ENCODE peak calls at places on chromosomes 13 and 19, in nine cellular contexts. One of them, this sample, is unnamed.

GRCh38 chr13:35549481-35549880 is 73.0 kb upstream of the MAB21L1 start:
- DNase-seq in germinal center: no peak
- DNase-seq in activated CD8-positive, alpha-beta memory T cell treated with anti-CD3 and anti-CD28 coated beads, Interleukin-2, amount 50 U/mL, for 48 hours: no peak
- DNase-seq in lower lobe of right lung: no peak
- DNase-seq in left kidney: no peak
- DNase-seq in NCI-H510A treated with DMSO at 0.1 percent for 48 hours: no peak
- DNase-seq in T follicular helper cell: no peak
- DNase-seq in GM04503: peak; percentile 49
- DNase-seq in frontal cortex: no peak
- DNase-seq in this sample: no peak

GRCh38 chr13:112908342-112908741 is 60.7 kb upstream of the MCF2L start:
- DNase-seq in lower lobe of right lung: no peak
- DNase-seq in NCI-H510A treated with DMSO at 0.1 percent for 48 hours: no peak
- DNase-seq in GM04503: no peak
- DNase-seq in frontal cortex: no peak
- DNase-seq in T follicular helper cell: no peak
- DNase-seq in germinal center: peak; percentile 68
- DNase-seq in left kidney: no peak
- DNase-seq in activated CD8-positive, alpha-beta memory T cell treated with anti-CD3 and anti-CD28 coated beads, Interleukin-2, amount 50 U/mL, for 48 hours: no peak
- DNase-seq in this sample: no peak

GRCh38 chr19:2495130-2495641 is 19.3 kb downstream of the GADD45B start:
- DNase-seq in germinal center: no peak
- DNase-seq in left kidney: peak; percentile 56
- DNase-seq in GM04503: no peak
- DNase-seq in NCI-H510A treated with DMSO at 0.1 percent for 48 hours: no peak
- DNase-seq in frontal cortex: peak; percentile 55
- DNase-seq in T follicular helper cell: no peak
- DNase-seq in lower lobe of right lung: peak; percentile 92
- DNase-seq in activated CD8-positive, alpha-beta memory T cell treated with anti-CD3 and anti-CD28 coated beads, Interleukin-2, amount 50 U/mL, for 48 hours: no peak
- DNase-seq in this sample: no peak

GRCh38 chr19:1852729-1853128 is 4.4 kb upstream of the REXO1 start:
- DNase-seq in NCI-H510A treated with DMSO at 0.1 percent for 48 hours: no peak
- DNase-seq in germinal center: no peak
- DNase-seq in GM04503: no peak
- DNase-seq in frontal cortex: no peak
- DNase-seq in T follicular helper cell: no peak
- DNase-seq in left kidney: no peak
- DNase-seq in lower lobe of right lung: no peak
- DNase-seq in activated CD8-positive, alpha-beta memory T cell treated with anti-CD3 and anti-CD28 coated beads, Interleukin-2, amount 50 U/mL, for 48 hours: no peak
- DNase-seq in this sample: no peak

GRCh38 chr13:24709186-24709913 is 29.1 kb downstream of the ATP12A start:
- DNase-seq in GM04503: no peak
- DNase-seq in NCI-H510A treated with DMSO at 0.1 percent for 48 hours: no peak
- DNase-seq in T follicular helper cell: peak; percentile 37
- DNase-seq in left kidney: no peak
- DNase-seq in frontal cortex: no peak
- DNase-seq in germinal center: no peak
- DNase-seq in lower lobe of right lung: no peak
- DNase-seq in activated CD8-positive, alpha-beta memory T cell treated with anti-CD3 and anti-CD28 coated beads, Interleukin-2, amount 50 U/mL, for 48 hours: peak; percentile 77
- DNase-seq in this sample: peak; percentile 54

GRCh38 chr19:29685326-29685725 is 20.1 kb downstream of the PLEKHF1 start:
- DNase-seq in NCI-H510A treated with DMSO at 0.1 percent for 48 hours: no peak
- DNase-seq in T follicular helper cell: no peak
- DNase-seq in left kidney: no peak
- DNase-seq in germinal center: no peak
- DNase-seq in GM04503: no peak
- DNase-seq in frontal cortex: no peak
- DNase-seq in activated CD8-positive, alpha-beta memory T cell treated with anti-CD3 and anti-CD28 coated beads, Interleukin-2, amount 50 U/mL, for 48 hours: no peak
- DNase-seq in lower lobe of right lung: no peak
- DNase-seq in this sample: no peak

GRCh38 chr19:34578173-34578572 is 96.6 kb downstream of the WTIP start:
- DNase-seq in left kidney: no peak
- DNase-seq in GM04503: no peak
- DNase-seq in T follicular helper cell: no peak
- DNase-seq in lower lobe of right lung: no peak
- DNase-seq in germinal center: no peak
- DNase-seq in frontal cortex: no peak
- DNase-seq in activated CD8-positive, alpha-beta memory T cell treated with anti-CD3 and anti-CD28 coated beads, Interleukin-2, amount 50 U/mL, for 48 hours: no peak
- DNase-seq in NCI-H510A treated with DMSO at 0.1 percent for 48 hours: no peak
- DNase-seq in this sample: no peak

GRCh38 chr13:29538625-29538976 is 56.9 kb downstream of the SLC7A1 start:
- DNase-seq in NCI-H510A treated with DMSO at 0.1 percent for 48 hours: no peak
- DNase-seq in germinal center: no peak
- DNase-seq in lower lobe of right lung: no peak
- DNase-seq in left kidney: no peak
- DNase-seq in GM04503: no peak
- DNase-seq in activated CD8-positive, alpha-beta memory T cell treated with anti-CD3 and anti-CD28 coated beads, Interleukin-2, amount 50 U/mL, for 48 hours: no peak
- DNase-seq in frontal cortex: no peak
- DNase-seq in T follicular helper cell: no peak
- DNase-seq in this sample: no peak

GRCh38 chr19:12868540-12869112 is 12.6 kb downstream of the DNASE2 start:
- DNase-seq in activated CD8-positive, alpha-beta memory T cell treated with anti-CD3 and anti-CD28 coated beads, Interleukin-2, amount 50 U/mL, for 48 hours: no peak
- DNase-seq in NCI-H510A treated with DMSO at 0.1 percent for 48 hours: no peak
- DNase-seq in lower lobe of right lung: no peak
- DNase-seq in GM04503: no peak
- DNase-seq in germinal center: peak; percentile 78
- DNase-seq in T follicular helper cell: no peak
- DNase-seq in left kidney: no peak
- DNase-seq in frontal cortex: no peak
- DNase-seq in this sample: no peak

GRCh38 chr13:95122063-95122462 is 179.2 kb downstream of the ABCC4 start:
- DNase-seq in NCI-H510A treated with DMSO at 0.1 percent for 48 hours: no peak
- DNase-seq in left kidney: no peak
- DNase-seq in GM04503: no peak
- DNase-seq in T follicular helper cell: no peak
- DNase-seq in lower lobe of right lung: no peak
- DNase-seq in frontal cortex: no peak
- DNase-seq in germinal center: no peak
- DNase-seq in activated CD8-positive, alpha-beta memory T cell treated with anti-CD3 and anti-CD28 coated beads, Interleukin-2, amount 50 U/mL, for 48 hours: no peak
- DNase-seq in this sample: no peak

GRCh38 chr13:45102136-45102802 is 18.0 kb upstream of the GTF2F2 start:
- DNase-seq in frontal cortex: peak; percentile 47
- DNase-seq in activated CD8-positive, alpha-beta memory T cell treated with anti-CD3 and anti-CD28 coated beads, Interleukin-2, amount 50 U/mL, for 48 hours: peak; percentile 3
- DNase-seq in germinal center: no peak
- DNase-seq in T follicular helper cell: no peak
- DNase-seq in GM04503: no peak
- DNase-seq in left kidney: peak; percentile 34
- DNase-seq in NCI-H510A treated with DMSO at 0.1 percent for 48 hours: no peak
- DNase-seq in lower lobe of right lung: no peak
- DNase-seq in this sample: no peak

GRCh38 chr19:8578642-8579265 is 1.5 kb upstream of the MYO1F start:
- DNase-seq in activated CD8-positive, alpha-beta memory T cell treated with anti-CD3 and anti-CD28 coated beads, Interleukin-2, amount 50 U/mL, for 48 hours: peak; percentile 94
- DNase-seq in left kidney: peak; percentile 83
- DNase-seq in T follicular helper cell: peak; percentile 68
- DNase-seq in lower lobe of right lung: peak; percentile 81
- DNase-seq in germinal center: peak; percentile 82
- DNase-seq in NCI-H510A treated with DMSO at 0.1 percent for 48 hours: peak; percentile 51
- DNase-seq in GM04503: no peak
- DNase-seq in frontal cortex: no peak
- DNase-seq in this sample: no peak

GRCh38 chr13:29472317-29472961 is 123.0 kb downstream of the SLC7A1 start:
- DNase-seq in left kidney: peak; percentile 72
- DNase-seq in lower lobe of right lung: no peak
- DNase-seq in GM04503: no peak
- DNase-seq in frontal cortex: no peak
- DNase-seq in T follicular helper cell: peak; percentile 18
- DNase-seq in NCI-H510A treated with DMSO at 0.1 percent for 48 hours: peak; percentile 16
- DNase-seq in germinal center: peak; percentile 65
- DNase-seq in activated CD8-positive, alpha-beta memory T cell treated with anti-CD3 and anti-CD28 coated beads, Interleukin-2, amount 50 U/mL, for 48 hours: peak; percentile 74
- DNase-seq in this sample: no peak

GRCh38 chr19:29400917-29401711 is 124.7 kb upstream of the VSTM2B start:
- DNase-seq in activated CD8-positive, alpha-beta memory T cell treated with anti-CD3 and anti-CD28 coated beads, Interleukin-2, amount 50 U/mL, for 48 hours: no peak
- DNase-seq in germinal center: no peak
- DNase-seq in GM04503: no peak
- DNase-seq in NCI-H510A treated with DMSO at 0.1 percent for 48 hours: no peak
- DNase-seq in T follicular helper cell: no peak
- DNase-seq in lower lobe of right lung: no peak
- DNase-seq in left kidney: peak; percentile 88
- DNase-seq in frontal cortex: no peak
- DNase-seq in this sample: no peak

GRCh38 chr13:46577656-46578589 is 25.0 kb downstream of the LRCH1 start:
- DNase-seq in germinal center: no peak
- DNase-seq in NCI-H510A treated with DMSO at 0.1 percent for 48 hours: no peak
- DNase-seq in frontal cortex: no peak
- DNase-seq in left kidney: no peak
- DNase-seq in GM04503: no peak
- DNase-seq in lower lobe of right lung: no peak
- DNase-seq in T follicular helper cell: no peak
- DNase-seq in activated CD8-positive, alpha-beta memory T cell treated with anti-CD3 and anti-CD28 coated beads, Interleukin-2, amount 50 U/mL, for 48 hours: no peak
- DNase-seq in this sample: no peak

GRCh38 chr13:108816381-108816780 is 187.0 kb downstream of the MYO16 start:
- DNase-seq in GM04503: no peak
- DNase-seq in T follicular helper cell: no peak
- DNase-seq in left kidney: peak; percentile 15
- DNase-seq in activated CD8-positive, alpha-beta memory T cell treated with anti-CD3 and anti-CD28 coated beads, Interleukin-2, amount 50 U/mL, for 48 hours: no peak
- DNase-seq in NCI-H510A treated with DMSO at 0.1 percent for 48 hours: no peak
- DNase-seq in lower lobe of right lung: no peak
- DNase-seq in frontal cortex: no peak
- DNase-seq in germinal center: no peak
- DNase-seq in this sample: no peak

GRCh38 chr19:33492090-33492489 is 29.5 kb downstream of the PEPD start:
- DNase-seq in germinal center: no peak
- DNase-seq in lower lobe of right lung: peak; percentile 11
- DNase-seq in T follicular helper cell: no peak
- DNase-seq in GM04503: no peak
- DNase-seq in frontal cortex: no peak
- DNase-seq in activated CD8-positive, alpha-beta memory T cell treated with anti-CD3 and anti-CD28 coated beads, Interleukin-2, amount 50 U/mL, for 48 hours: no peak
- DNase-seq in left kidney: no peak
- DNase-seq in NCI-H510A treated with DMSO at 0.1 percent for 48 hours: no peak
- DNase-seq in this sample: peak; percentile 52

GRCh38 chr19:6103217-6103644 is 7.1 kb downstream of the RFX2 start:
- DNase-seq in activated CD8-positive, alpha-beta memory T cell treated with anti-CD3 and anti-CD28 coated beads, Interleukin-2, amount 50 U/mL, for 48 hours: no peak
- DNase-seq in NCI-H510A treated with DMSO at 0.1 percent for 48 hours: no peak
- DNase-seq in lower lobe of right lung: peak; percentile 71
- DNase-seq in germinal center: no peak
- DNase-seq in left kidney: no peak
- DNase-seq in frontal cortex: no peak
- DNase-seq in GM04503: peak; percentile 97
- DNase-seq in T follicular helper cell: no peak
- DNase-seq in this sample: no peak

GRCh38 chr13:40181203-40181845 is 485.1 kb downstream of the FOXO1 start:
- DNase-seq in NCI-H510A treated with DMSO at 0.1 percent for 48 hours: peak; percentile 3
- DNase-seq in lower lobe of right lung: no peak
- DNase-seq in frontal cortex: no peak
- DNase-seq in GM04503: no peak
- DNase-seq in germinal center: no peak
- DNase-seq in T follicular helper cell: no peak
- DNase-seq in activated CD8-positive, alpha-beta memory T cell treated with anti-CD3 and anti-CD28 coated beads, Interleukin-2, amount 50 U/mL, for 48 hours: no peak
- DNase-seq in left kidney: no peak
- DNase-seq in this sample: no peak

GRCh38 chr13:77176350-77176749 is 149.4 kb upstream of the FBXL3 start:
- DNase-seq in frontal cortex: no peak
- DNase-seq in lower lobe of right lung: no peak
- DNase-seq in NCI-H510A treated with DMSO at 0.1 percent for 48 hours: no peak
- DNase-seq in GM04503: no peak
- DNase-seq in left kidney: no peak
- DNase-seq in T follicular helper cell: no peak
- DNase-seq in germinal center: no peak
- DNase-seq in activated CD8-positive, alpha-beta memory T cell treated with anti-CD3 and anti-CD28 coated beads, Interleukin-2, amount 50 U/mL, for 48 hours: no peak
- DNase-seq in this sample: no peak

GRCh38 chr19:13154241-13154778 is 4.1 kb downstream of the IER2 start:
- DNase-seq in GM04503: peak; percentile 71
- DNase-seq in NCI-H510A treated with DMSO at 0.1 percent for 48 hours: peak; percentile 47
- DNase-seq in left kidney: peak; percentile 95
- DNase-seq in activated CD8-positive, alpha-beta memory T cell treated with anti-CD3 and anti-CD28 coated beads, Interleukin-2, amount 50 U/mL, for 48 hours: peak; percentile 85
- DNase-seq in T follicular helper cell: no peak
- DNase-seq in germinal center: peak; percentile 34
- DNase-seq in lower lobe of right lung: peak; percentile 98
- DNase-seq in frontal cortex: no peak
- DNase-seq in this sample: no peak

GRCh38 chr13:91904597-91904996 is 506.2 kb downstream of the GPC5 start:
- DNase-seq in NCI-H510A treated with DMSO at 0.1 percent for 48 hours: no peak
- DNase-seq in left kidney: no peak
- DNase-seq in T follicular helper cell: no peak
- DNase-seq in frontal cortex: no peak
- DNase-seq in lower lobe of right lung: no peak
- DNase-seq in activated CD8-positive, alpha-beta memory T cell treated with anti-CD3 and anti-CD28 coated beads, Interleukin-2, amount 50 U/mL, for 48 hours: no peak
- DNase-seq in germinal center: no peak
- DNase-seq in GM04503: no peak
- DNase-seq in this sample: no peak

GRCh38 chr13:113554333-113554700 is 30.2 kb upstream of the TFDP1 start:
- DNase-seq in NCI-H510A treated with DMSO at 0.1 percent for 48 hours: no peak
- DNase-seq in activated CD8-positive, alpha-beta memory T cell treated with anti-CD3 and anti-CD28 coated beads, Interleukin-2, amount 50 U/mL, for 48 hours: peak; percentile 12
- DNase-seq in lower lobe of right lung: no peak
- DNase-seq in germinal center: no peak
- DNase-seq in T follicular helper cell: no peak
- DNase-seq in frontal cortex: no peak
- DNase-seq in GM04503: no peak
- DNase-seq in left kidney: no peak
- DNase-seq in this sample: no peak

GRCh38 chr19:10408511-10409291 is 5.4 kb upstream of the CDC37 start:
- DNase-seq in activated CD8-positive, alpha-beta memory T cell treated with anti-CD3 and anti-CD28 coated beads, Interleukin-2, amount 50 U/mL, for 48 hours: peak; percentile 81
- DNase-seq in NCI-H510A treated with DMSO at 0.1 percent for 48 hours: no peak
- DNase-seq in left kidney: no peak
- DNase-seq in germinal center: peak; percentile 69
- DNase-seq in frontal cortex: no peak
- DNase-seq in T follicular helper cell: no peak
- DNase-seq in lower lobe of right lung: peak; percentile 84
- DNase-seq in GM04503: no peak
- DNase-seq in this sample: no peak

GRCh38 chr19:35908977-35909683 is 1.0 kb upstream of the TYROBP start:
- DNase-seq in germinal center: peak; percentile 90
- DNase-seq in GM04503: no peak
- DNase-seq in T follicular helper cell: no peak
- DNase-seq in lower lobe of right lung: peak; percentile 93
- DNase-seq in NCI-H510A treated with DMSO at 0.1 percent for 48 hours: no peak
- DNase-seq in left kidney: peak; percentile 29
- DNase-seq in frontal cortex: no peak
- DNase-seq in activated CD8-positive, alpha-beta memory T cell treated with anti-CD3 and anti-CD28 coated beads, Interleukin-2, amount 50 U/mL, for 48 hours: no peak
- DNase-seq in this sample: no peak

GRCh38 chr19:10964903-10965302 is 4.1 kb downstream of the SMARCA4 start:
- DNase-seq in T follicular helper cell: no peak
- DNase-seq in GM04503: no peak
- DNase-seq in left kidney: no peak
- DNase-seq in lower lobe of right lung: no peak
- DNase-seq in activated CD8-positive, alpha-beta memory T cell treated with anti-CD3 and anti-CD28 coated beads, Interleukin-2, amount 50 U/mL, for 48 hours: no peak
- DNase-seq in germinal center: no peak
- DNase-seq in NCI-H510A treated with DMSO at 0.1 percent for 48 hours: no peak
- DNase-seq in frontal cortex: no peak
- DNase-seq in this sample: no peak

GRCh38 chr13:30443957-30444404 is 21.7 kb downstream of the UBE2L5 start:
- DNase-seq in GM04503: no peak
- DNase-seq in T follicular helper cell: no peak
- DNase-seq in lower lobe of right lung: no peak
- DNase-seq in activated CD8-positive, alpha-beta memory T cell treated with anti-CD3 and anti-CD28 coated beads, Interleukin-2, amount 50 U/mL, for 48 hours: no peak
- DNase-seq in frontal cortex: no peak
- DNase-seq in left kidney: no peak
- DNase-seq in NCI-H510A treated with DMSO at 0.1 percent for 48 hours: no peak
- DNase-seq in germinal center: peak; percentile 87
- DNase-seq in this sample: no peak